ENCODE peak calls at places on chromosomes 11 and 22, in six cellular contexts. One of them, this sample, is unnamed.

GRCh38 chr22:30265851-30266444 is 703 bp downstream of the OSM start:
- DNase-seq in dorsolateral prefrontal cortex: no peak
- DNase-seq in psoas muscle: peak
- DNase-seq in Calu3: no peak
- DNase-seq in upper lobe of right lung: peak
- DNase-seq in GM12865: peak
- DNase-seq in this sample: no peak

GRCh38 chr11:2652857-2653643 is 46.7 kb downstream of the KCNQ1OT1 start:
- DNase-seq in dorsolateral prefrontal cortex: no peak
- DNase-seq in Calu3: no peak
- DNase-seq in upper lobe of right lung: peak
- DNase-seq in GM12865: no peak
- DNase-seq in psoas muscle: peak
- DNase-seq in this sample: no peak

GRCh38 chr11:36609383-36609782 is 11.3 kb upstream of the RAG2 start:
- DNase-seq in dorsolateral prefrontal cortex: no peak
- DNase-seq in GM12865: no peak
- DNase-seq in Calu3: no peak
- DNase-seq in upper lobe of right lung: no peak
- DNase-seq in psoas muscle: no peak
- DNase-seq in this sample: no peak

GRCh38 chr11:47995318-47995717 is 15.0 kb downstream of the PTPRJ start:
- DNase-seq in dorsolateral prefrontal cortex: no peak
- DNase-seq in Calu3: no peak
- DNase-seq in GM12865: no peak
- DNase-seq in upper lobe of right lung: no peak
- DNase-seq in psoas muscle: no peak
- DNase-seq in this sample: no peak

GRCh38 chr11:93623179-93623578 is 38.3 kb upstream of the CEP295 start:
- DNase-seq in GM12865: peak
- DNase-seq in Calu3: peak
- DNase-seq in psoas muscle: no peak
- DNase-seq in dorsolateral prefrontal cortex: no peak
- DNase-seq in upper lobe of right lung: no peak
- DNase-seq in this sample: no peak

GRCh38 chr11:94305146-94305545 is 766 bp downstream of the IZUMO1R start:
- DNase-seq in Calu3: no peak
- DNase-seq in GM12865: no peak
- DNase-seq in psoas muscle: no peak
- DNase-seq in dorsolateral prefrontal cortex: no peak
- DNase-seq in upper lobe of right lung: no peak
- DNase-seq in this sample: peak

GRCh38 chr11:20049231-20049630 is 111.0 kb downstream of the DBX1 start:
- DNase-seq in upper lobe of right lung: no peak
- DNase-seq in GM12865: no peak
- DNase-seq in dorsolateral prefrontal cortex: no peak
- DNase-seq in psoas muscle: no peak
- DNase-seq in Calu3: no peak
- DNase-seq in this sample: no peak

GRCh38 chr11:120752668-120753067 is 241.1 kb downstream of the GRIK4 start:
- DNase-seq in upper lobe of right lung: no peak
- DNase-seq in dorsolateral prefrontal cortex: no peak
- DNase-seq in Calu3: no peak
- DNase-seq in psoas muscle: no peak
- DNase-seq in GM12865: no peak
- DNase-seq in this sample: no peak

GRCh38 chr11:70399681-70400112 is 1.4 kb downstream of the CTTN start:
- DNase-seq in dorsolateral prefrontal cortex: no peak
- DNase-seq in GM12865: no peak
- DNase-seq in psoas muscle: peak
- DNase-seq in upper lobe of right lung: peak
- DNase-seq in Calu3: peak
- DNase-seq in this sample: peak

GRCh38 chr22:20994902-20995241 is 7.0 kb downstream of the THAP7 start:
- DNase-seq in upper lobe of right lung: no peak
- DNase-seq in GM12865: no peak
- DNase-seq in psoas muscle: no peak
- DNase-seq in Calu3: no peak
- DNase-seq in dorsolateral prefrontal cortex: no peak
- DNase-seq in this sample: no peak

GRCh38 chr11:95485115-95485900 is 254.3 kb upstream of the SESN3 start:
- DNase-seq in upper lobe of right lung: no peak
- DNase-seq in GM12865: no peak
- DNase-seq in dorsolateral prefrontal cortex: no peak
- DNase-seq in Calu3: no peak
- DNase-seq in psoas muscle: no peak
- DNase-seq in this sample: no peak

GRCh38 chr11:110173775-110174644 is 80.8 kb downstream of the ZC3H12C start:
- DNase-seq in dorsolateral prefrontal cortex: no peak
- DNase-seq in upper lobe of right lung: peak
- DNase-seq in psoas muscle: peak
- DNase-seq in GM12865: peak
- DNase-seq in Calu3: peak
- DNase-seq in this sample: peak

GRCh38 chr22:42217019-42217751 is 53.3 kb downstream of the TCF20 start:
- DNase-seq in dorsolateral prefrontal cortex: no peak
- DNase-seq in GM12865: peak
- DNase-seq in psoas muscle: no peak
- DNase-seq in Calu3: no peak
- DNase-seq in upper lobe of right lung: no peak
- DNase-seq in this sample: no peak

GRCh38 chr11:74325649-74326645 is 14.5 kb upstream of the P4HA3 start:
- DNase-seq in upper lobe of right lung: peak
- DNase-seq in GM12865: no peak
- DNase-seq in psoas muscle: peak
- DNase-seq in Calu3: no peak
- DNase-seq in dorsolateral prefrontal cortex: peak
- DNase-seq in this sample: peak

GRCh38 chr22:49971232-49972162 is 10.9 kb downstream of the PIM3 start:
- DNase-seq in Calu3: peak
- DNase-seq in upper lobe of right lung: peak
- DNase-seq in psoas muscle: peak
- DNase-seq in GM12865: no peak
- DNase-seq in dorsolateral prefrontal cortex: peak
- DNase-seq in this sample: peak

GRCh38 chr22:41779889-41780505 is 20.5 kb upstream of the CCDC134 start:
- DNase-seq in psoas muscle: no peak
- DNase-seq in upper lobe of right lung: no peak
- DNase-seq in Calu3: no peak
- DNase-seq in dorsolateral prefrontal cortex: no peak
- DNase-seq in GM12865: no peak
- DNase-seq in this sample: no peak

GRCh38 chr22:37972527-37972926 is 11.8 kb downstream of the SOX10 start:
- DNase-seq in Calu3: no peak
- DNase-seq in psoas muscle: no peak
- DNase-seq in dorsolateral prefrontal cortex: no peak
- DNase-seq in upper lobe of right lung: no peak
- DNase-seq in GM12865: no peak
- DNase-seq in this sample: no peak

DNA sequence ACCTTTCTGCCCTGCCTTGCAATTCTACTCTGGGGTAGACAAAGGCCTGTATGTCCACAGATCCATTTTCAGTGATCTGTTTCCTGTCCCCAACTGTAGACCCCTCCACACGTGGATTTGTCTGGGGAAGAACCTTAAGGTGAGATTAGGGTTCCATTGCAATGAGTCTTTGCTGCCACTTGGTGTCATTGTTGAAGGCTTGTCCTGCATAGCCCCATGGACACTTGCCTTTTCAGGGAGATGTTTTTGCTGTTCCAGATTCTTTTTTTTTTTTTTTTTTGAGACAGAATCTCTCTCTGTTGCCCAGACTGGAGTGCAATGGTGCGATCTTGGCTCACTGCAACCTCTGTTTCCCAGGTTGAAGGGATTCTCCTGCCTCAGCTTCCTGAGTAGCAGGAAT is 21.8 kb downstream of the SERPING1 start:
- DNase-seq in dorsolateral prefrontal cortex: no peak
- DNase-seq in upper lobe of right lung: no peak
- DNase-seq in psoas muscle: no peak
- DNase-seq in GM12865: no peak
- DNase-seq in Calu3: no peak
- DNase-seq in this sample: no peak
- TF ChIP-seq CTCF in dorsolateral prefrontal cortex: no peak
- TF ChIP-seq CTCF in upper lobe of right lung: no peak
- TF ChIP-seq CTCF in psoas muscle: no peak
- TF ChIP-seq CTCF in GM12865: peak
- TF ChIP-seq CTCF in Calu3: no peak
- TF ChIP-seq CTCF in this sample: no peak

GRCh38 chr11:4183410-4184057 is 88.9 kb downstream of the RRM1 start:
- DNase-seq in psoas muscle: no peak
- DNase-seq in Calu3: no peak
- DNase-seq in dorsolateral prefrontal cortex: no peak
- DNase-seq in GM12865: no peak
- DNase-seq in upper lobe of right lung: no peak
- DNase-seq in this sample: no peak

GRCh38 chr11:4184163-4184916 is 89.7 kb downstream of the RRM1 start:
- DNase-seq in upper lobe of right lung: no peak
- DNase-seq in Calu3: no peak
- DNase-seq in psoas muscle: no peak
- DNase-seq in GM12865: no peak
- DNase-seq in dorsolateral prefrontal cortex: no peak
- DNase-seq in this sample: no peak

GRCh38 chr11:4180441-4181183 is 86.0 kb downstream of the RRM1 start:
- DNase-seq in upper lobe of right lung: no peak
- DNase-seq in psoas muscle: no peak
- DNase-seq in Calu3: no peak
- DNase-seq in dorsolateral prefrontal cortex: no peak
- DNase-seq in GM12865: no peak
- DNase-seq in this sample: no peak

GRCh38 chr11:4178813-4179662 is 84.4 kb downstream of the RRM1 start:
- DNase-seq in upper lobe of right lung: no peak
- DNase-seq in Calu3: no peak
- DNase-seq in GM12865: no peak
- DNase-seq in psoas muscle: no peak
- DNase-seq in dorsolateral prefrontal cortex: no peak
- DNase-seq in this sample: no peak

GRCh38 chr11:4181780-4182721 is 87.5 kb downstream of the RRM1 start:
- DNase-seq in upper lobe of right lung: peak
- DNase-seq in psoas muscle: no peak
- DNase-seq in GM12865: peak
- DNase-seq in Calu3: peak
- DNase-seq in dorsolateral prefrontal cortex: peak
- DNase-seq in this sample: peak
- TF ChIP-seq CTCF in upper lobe of right lung: peak
- TF ChIP-seq CTCF in psoas muscle: peak
- TF ChIP-seq CTCF in GM12865: peak
- TF ChIP-seq CTCF in Calu3: peak
- TF ChIP-seq CTCF in dorsolateral prefrontal cortex: peak
- TF ChIP-seq CTCF in this sample: peak

GRCh38 chr11:57639321-57640067 is 10.2 kb downstream of the YPEL4 start:
- DNase-seq in Calu3: no peak
- DNase-seq in psoas muscle: no peak
- DNase-seq in GM12865: no peak
- DNase-seq in upper lobe of right lung: no peak
- DNase-seq in dorsolateral prefrontal cortex: no peak
- DNase-seq in this sample: no peak

GRCh38 chr11:57640068-57640800 is 9.5 kb downstream of the YPEL4 start:
- DNase-seq in dorsolateral prefrontal cortex: no peak
- DNase-seq in upper lobe of right lung: no peak
- DNase-seq in Calu3: no peak
- DNase-seq in psoas muscle: no peak
- DNase-seq in GM12865: no peak
- DNase-seq in this sample: no peak

GRCh38 chr11:57638811-57639320 is 10.8 kb downstream of the YPEL4 start:
- DNase-seq in Calu3: no peak
- DNase-seq in upper lobe of right lung: peak
- DNase-seq in psoas muscle: no peak
- DNase-seq in dorsolateral prefrontal cortex: no peak
- DNase-seq in GM12865: no peak
- DNase-seq in this sample: no peak

GRCh38 chr11:57641426-57641825 is 8.3 kb downstream of the YPEL4 start:
- DNase-seq in Calu3: peak
- DNase-seq in dorsolateral prefrontal cortex: no peak
- DNase-seq in GM12865: peak
- DNase-seq in psoas muscle: no peak
- DNase-seq in upper lobe of right lung: no peak
- DNase-seq in this sample: peak

DNA sequence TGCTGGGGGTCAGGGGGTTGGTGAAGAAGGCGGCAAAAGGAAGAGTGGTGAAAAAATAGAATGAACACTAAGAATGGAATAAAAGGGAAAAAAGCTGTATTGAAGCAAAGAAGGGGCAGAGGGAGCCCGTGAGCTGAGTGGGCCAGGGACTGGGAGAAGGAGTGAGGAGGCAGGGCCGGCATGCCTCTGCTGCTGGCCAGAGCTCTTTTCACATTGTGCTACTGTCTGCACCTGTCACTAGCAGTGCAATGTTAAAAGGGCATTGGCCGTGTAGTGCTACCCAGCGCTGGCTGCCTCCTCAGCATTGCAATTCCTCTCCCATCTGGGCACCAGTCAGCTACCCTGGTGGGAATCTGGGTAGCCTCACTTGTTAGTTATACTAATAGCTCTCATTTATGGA is 8.7 kb downstream of the YPEL4 start:
- DNase-seq in upper lobe of right lung: no peak
- DNase-seq in Calu3: peak
- DNase-seq in psoas muscle: no peak
- DNase-seq in GM12865: no peak
- DNase-seq in dorsolateral prefrontal cortex: no peak
- DNase-seq in this sample: no peak
- TF ChIP-seq CTCF in upper lobe of right lung: no peak
- TF ChIP-seq CTCF in Calu3: peak
- TF ChIP-seq CTCF in psoas muscle: peak
- TF ChIP-seq CTCF in GM12865: peak
- TF ChIP-seq CTCF in dorsolateral prefrontal cortex: peak
- TF ChIP-seq CTCF in this sample: no peak

GRCh38 chr11:12089473-12089872 is 20.9 kb upstream of the MICAL2 start:
- DNase-seq in GM12865: no peak
- DNase-seq in dorsolateral prefrontal cortex: no peak
- DNase-seq in upper lobe of right lung: no peak
- DNase-seq in Calu3: no peak
- DNase-seq in psoas muscle: no peak
- DNase-seq in this sample: no peak

GRCh38 chr11:12088531-12088930 is 21.9 kb upstream of the MICAL2 start:
- DNase-seq in dorsolateral prefrontal cortex: no peak
- DNase-seq in Calu3: no peak
- DNase-seq in GM12865: no peak
- DNase-seq in psoas muscle: no peak
- DNase-seq in upper lobe of right lung: no peak
- DNase-seq in this sample: no peak

GRCh38 chr11:12087075-12087775 is 23.2 kb upstream of the MICAL2 start:
- DNase-seq in GM12865: peak
- DNase-seq in psoas muscle: no peak
- DNase-seq in upper lobe of right lung: no peak
- DNase-seq in dorsolateral prefrontal cortex: no peak
- DNase-seq in Calu3: peak
- DNase-seq in this sample: peak

GRCh38 chr11:12089041-12089440 is 21.3 kb upstream of the MICAL2 start:
- DNase-seq in upper lobe of right lung: no peak
- DNase-seq in Calu3: no peak
- DNase-seq in psoas muscle: no peak
- DNase-seq in GM12865: no peak
- DNase-seq in dorsolateral prefrontal cortex: no peak
- DNase-seq in this sample: no peak

DNA sequence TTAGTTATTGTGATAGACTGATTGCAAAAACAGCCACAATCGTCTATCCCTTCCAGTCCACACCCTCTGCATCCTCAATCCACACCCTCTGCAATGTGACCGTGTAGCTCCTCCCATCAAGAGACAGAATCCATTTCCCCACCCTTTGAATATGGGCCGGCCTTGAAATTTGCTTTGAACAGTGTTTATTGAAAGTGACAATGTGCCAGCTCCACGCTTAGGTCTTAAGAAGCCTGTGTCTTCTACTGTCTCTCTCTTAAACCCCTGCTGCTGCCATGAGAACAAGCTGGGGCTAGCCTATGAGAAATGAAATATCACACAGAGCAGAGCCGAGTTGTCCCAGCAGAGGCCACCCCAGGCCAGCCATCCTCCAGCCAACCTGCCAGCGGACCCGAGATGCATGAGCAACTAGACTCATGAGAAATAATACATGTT is 22.3 kb upstream of the MICAL2 start:
- DNase-seq in GM12865: no peak
- DNase-seq in upper lobe of right lung: no peak
- DNase-seq in Calu3: peak
- DNase-seq in psoas muscle: peak
- DNase-seq in dorsolateral prefrontal cortex: no peak
- DNase-seq in this sample: peak
- TF ChIP-seq CTCF in GM12865: no peak
- TF ChIP-seq CTCF in upper lobe of right lung: peak
- TF ChIP-seq CTCF in Calu3: no peak
- TF ChIP-seq CTCF in psoas muscle: peak
- TF ChIP-seq CTCF in dorsolateral prefrontal cortex: peak
- TF ChIP-seq CTCF in this sample: peak